ENCODE peak calls at places on chromosomes 12 and 14, in seven cellular contexts. One of them, this sample, is unnamed.
A peak's percentile ranks its signal among the peaks of the same experiment; 100 is the strongest.

GRCh38 chr14:60845523-60845922 is 111.0 kb downstream of the MNAT1 start:
- DNase-seq in heart right ventricle: no peak
- DNase-seq in A549: no peak
- DNase-seq in stimulated activated CD4-positive, alpha-beta T cell treated with anti-CD3 and anti-CD28 coated beads, Interleukin-4, amount 100 ng/mL, for 4 hours: no peak
- DNase-seq in AG09319: no peak
- DNase-seq in NCI-H1436: no peak
- DNase-seq in stomach: no peak
- DNase-seq in this sample: no peak

GRCh38 chr12:11663128-11663527 is 13.7 kb downstream of the ETV6 start:
- DNase-seq in stimulated activated CD4-positive, alpha-beta T cell treated with anti-CD3 and anti-CD28 coated beads, Interleukin-4, amount 100 ng/mL, for 4 hours: no peak
- DNase-seq in stomach: no peak
- DNase-seq in heart right ventricle: no peak
- DNase-seq in NCI-H1436: no peak
- DNase-seq in A549: no peak
- DNase-seq in AG09319: no peak
- DNase-seq in this sample: no peak

GRCh38 chr14:105472496-105472991 is 2.1 kb upstream of the CRIP2 start:
- DNase-seq in stimulated activated CD4-positive, alpha-beta T cell treated with anti-CD3 and anti-CD28 coated beads, Interleukin-4, amount 100 ng/mL, for 4 hours: no peak
- DNase-seq in stomach: peak; percentile 71
- DNase-seq in heart right ventricle: peak; percentile 84
- DNase-seq in AG09319: no peak
- DNase-seq in NCI-H1436: no peak
- DNase-seq in A549: no peak
- DNase-seq in this sample: no peak

GRCh38 chr12:93518725-93519124 is 51.4 kb downstream of the MRPL42 start:
- DNase-seq in NCI-H1436: no peak
- DNase-seq in stomach: no peak
- DNase-seq in A549: peak; percentile 19
- DNase-seq in heart right ventricle: no peak
- DNase-seq in stimulated activated CD4-positive, alpha-beta T cell treated with anti-CD3 and anti-CD28 coated beads, Interleukin-4, amount 100 ng/mL, for 4 hours: no peak
- DNase-seq in AG09319: no peak
- DNase-seq in this sample: no peak

GRCh38 chr12:131867891-131868675 is 26.3 kb upstream of the ULK1 start:
- DNase-seq in heart right ventricle: no peak
- DNase-seq in stomach: no peak
- DNase-seq in NCI-H1436: no peak
- DNase-seq in stimulated activated CD4-positive, alpha-beta T cell treated with anti-CD3 and anti-CD28 coated beads, Interleukin-4, amount 100 ng/mL, for 4 hours: no peak
- DNase-seq in A549: no peak
- DNase-seq in AG09319: no peak
- DNase-seq in this sample: no peak

GRCh38 chr12:29159690-29160089 is 10.6 kb downstream of the FAR2 start:
- DNase-seq in AG09319: no peak
- DNase-seq in A549: no peak
- DNase-seq in stomach: no peak
- DNase-seq in NCI-H1436: no peak
- DNase-seq in stimulated activated CD4-positive, alpha-beta T cell treated with anti-CD3 and anti-CD28 coated beads, Interleukin-4, amount 100 ng/mL, for 4 hours: no peak
- DNase-seq in heart right ventricle: no peak
- DNase-seq in this sample: no peak

GRCh38 chr12:53667080-53667479 is 8.8 kb downstream of the ATP5MC2 start:
- DNase-seq in heart right ventricle: no peak
- DNase-seq in NCI-H1436: no peak
- DNase-seq in stimulated activated CD4-positive, alpha-beta T cell treated with anti-CD3 and anti-CD28 coated beads, Interleukin-4, amount 100 ng/mL, for 4 hours: no peak
- DNase-seq in A549: no peak
- DNase-seq in AG09319: no peak
- DNase-seq in stomach: no peak
- DNase-seq in this sample: no peak

GRCh38 chr12:31732926-31733548 is 4.2 kb upstream of the AMN1 start:
- DNase-seq in stimulated activated CD4-positive, alpha-beta T cell treated with anti-CD3 and anti-CD28 coated beads, Interleukin-4, amount 100 ng/mL, for 4 hours: peak; percentile 26
- DNase-seq in heart right ventricle: no peak
- DNase-seq in stomach: no peak
- DNase-seq in AG09319: no peak
- DNase-seq in NCI-H1436: no peak
- DNase-seq in A549: peak; percentile 96
- DNase-seq in this sample: no peak

GRCh38 chr12:3658327-3659163 is 94.4 kb downstream of the CRACR2A start:
- DNase-seq in heart right ventricle: peak; percentile 27
- DNase-seq in stimulated activated CD4-positive, alpha-beta T cell treated with anti-CD3 and anti-CD28 coated beads, Interleukin-4, amount 100 ng/mL, for 4 hours: no peak
- DNase-seq in NCI-H1436: no peak
- DNase-seq in AG09319: no peak
- DNase-seq in A549: no peak
- DNase-seq in stomach: peak; percentile 33
- DNase-seq in this sample: peak; percentile 59

GRCh38 chr12:82461851-82462250 is 103.5 kb downstream of the METTL25 start:
- DNase-seq in NCI-H1436: no peak
- DNase-seq in stomach: no peak
- DNase-seq in AG09319: no peak
- DNase-seq in heart right ventricle: no peak
- DNase-seq in stimulated activated CD4-positive, alpha-beta T cell treated with anti-CD3 and anti-CD28 coated beads, Interleukin-4, amount 100 ng/mL, for 4 hours: no peak
- DNase-seq in A549: no peak
- DNase-seq in this sample: no peak

GRCh38 chr14:60775296-60775695 is 40.7 kb downstream of the MNAT1 start:
- DNase-seq in NCI-H1436: no peak
- DNase-seq in heart right ventricle: no peak
- DNase-seq in stomach: no peak
- DNase-seq in stimulated activated CD4-positive, alpha-beta T cell treated with anti-CD3 and anti-CD28 coated beads, Interleukin-4, amount 100 ng/mL, for 4 hours: no peak
- DNase-seq in A549: no peak
- DNase-seq in AG09319: no peak
- DNase-seq in this sample: no peak

GRCh38 chr12:112350593-112351592 is 31.3 kb downstream of the HECTD4 start:
- DNase-seq in AG09319: no peak
- DNase-seq in stomach: no peak
- DNase-seq in stimulated activated CD4-positive, alpha-beta T cell treated with anti-CD3 and anti-CD28 coated beads, Interleukin-4, amount 100 ng/mL, for 4 hours: no peak
- DNase-seq in heart right ventricle: no peak
- DNase-seq in NCI-H1436: no peak
- DNase-seq in A549: no peak
- DNase-seq in this sample: no peak

GRCh38 chr12:19186722-19187661 is 57.5 kb downstream of the PLEKHA5 start:
- DNase-seq in AG09319: peak; percentile 25
- DNase-seq in heart right ventricle: no peak
- DNase-seq in stimulated activated CD4-positive, alpha-beta T cell treated with anti-CD3 and anti-CD28 coated beads, Interleukin-4, amount 100 ng/mL, for 4 hours: no peak
- DNase-seq in A549: peak; percentile 59
- DNase-seq in stomach: no peak
- DNase-seq in NCI-H1436: peak; percentile 38
- DNase-seq in this sample: no peak

GRCh38 chr12:22700126-22700525 is 75.2 kb downstream of the ETNK1 start:
- DNase-seq in NCI-H1436: no peak
- DNase-seq in stomach: no peak
- DNase-seq in heart right ventricle: no peak
- DNase-seq in A549: peak; percentile 31
- DNase-seq in stimulated activated CD4-positive, alpha-beta T cell treated with anti-CD3 and anti-CD28 coated beads, Interleukin-4, amount 100 ng/mL, for 4 hours: no peak
- DNase-seq in AG09319: no peak
- DNase-seq in this sample: no peak

GRCh38 chr12:105704788-105705187 is 374.3 kb downstream of the C12orf75 start:
- DNase-seq in A549: no peak
- DNase-seq in NCI-H1436: no peak
- DNase-seq in stomach: no peak
- DNase-seq in AG09319: no peak
- DNase-seq in stimulated activated CD4-positive, alpha-beta T cell treated with anti-CD3 and anti-CD28 coated beads, Interleukin-4, amount 100 ng/mL, for 4 hours: no peak
- DNase-seq in heart right ventricle: no peak
- DNase-seq in this sample: peak; percentile 61

GRCh38 chr14:60217713-60218112 is 31.3 kb upstream of the PPM1A start:
- DNase-seq in AG09319: no peak
- DNase-seq in heart right ventricle: no peak
- DNase-seq in NCI-H1436: no peak
- DNase-seq in A549: no peak
- DNase-seq in stomach: no peak
- DNase-seq in stimulated activated CD4-positive, alpha-beta T cell treated with anti-CD3 and anti-CD28 coated beads, Interleukin-4, amount 100 ng/mL, for 4 hours: no peak
- DNase-seq in this sample: no peak

GRCh38 chr12:47746523-47746922 is 12.2 kb downstream of the RAPGEF3 start:
- DNase-seq in stimulated activated CD4-positive, alpha-beta T cell treated with anti-CD3 and anti-CD28 coated beads, Interleukin-4, amount 100 ng/mL, for 4 hours: no peak
- DNase-seq in heart right ventricle: no peak
- DNase-seq in stomach: no peak
- DNase-seq in NCI-H1436: no peak
- DNase-seq in AG09319: no peak
- DNase-seq in A549: no peak
- DNase-seq in this sample: no peak

GRCh38 chr12:93577222-93577621 is 4.7 kb downstream of the SOCS2 start:
- DNase-seq in AG09319: no peak
- DNase-seq in NCI-H1436: no peak
- DNase-seq in stimulated activated CD4-positive, alpha-beta T cell treated with anti-CD3 and anti-CD28 coated beads, Interleukin-4, amount 100 ng/mL, for 4 hours: no peak
- DNase-seq in heart right ventricle: no peak
- DNase-seq in A549: no peak
- DNase-seq in stomach: no peak
- DNase-seq in this sample: no peak

GRCh38 chr12:71312767-71313375 is 126.7 kb upstream of the LGR5 start:
- DNase-seq in stomach: no peak
- DNase-seq in AG09319: no peak
- DNase-seq in NCI-H1436: no peak
- DNase-seq in stimulated activated CD4-positive, alpha-beta T cell treated with anti-CD3 and anti-CD28 coated beads, Interleukin-4, amount 100 ng/mL, for 4 hours: no peak
- DNase-seq in heart right ventricle: no peak
- DNase-seq in A549: no peak
- DNase-seq in this sample: no peak

GRCh38 chr12:83666690-83667089 is 980.0 kb downstream of the TMTC2 start:
- DNase-seq in stomach: no peak
- DNase-seq in stimulated activated CD4-positive, alpha-beta T cell treated with anti-CD3 and anti-CD28 coated beads, Interleukin-4, amount 100 ng/mL, for 4 hours: no peak
- DNase-seq in heart right ventricle: no peak
- DNase-seq in A549: no peak
- DNase-seq in AG09319: no peak
- DNase-seq in NCI-H1436: no peak
- DNase-seq in this sample: no peak

GRCh38 chr14:99430491-99430890 is 50.2 kb downstream of the SETD3 start:
- DNase-seq in heart right ventricle: no peak
- DNase-seq in NCI-H1436: peak; percentile 52
- DNase-seq in stimulated activated CD4-positive, alpha-beta T cell treated with anti-CD3 and anti-CD28 coated beads, Interleukin-4, amount 100 ng/mL, for 4 hours: no peak
- DNase-seq in A549: peak; percentile 16
- DNase-seq in AG09319: no peak
- DNase-seq in stomach: peak; percentile 69
- DNase-seq in this sample: no peak